ENCODE peak calls at places on chromosomes 1 and 21, in six cellular contexts. B, E, L, V, W and N are unnamed samples.

GRCh38 chr1:236083650-236084385 is 18.9 kb upstream of the NID1 start:
- DNase-seq in W (no peak), B (no peak), L (no peak), E (no peak), V (no peak), N (no peak)

GRCh38 chr1:241357366-241358305 is 631 bp upstream of the RGS7 start:
- DNase-seq in L (no peak), W (no peak), B (no peak), V (no peak), E (no peak), N (no peak)

GRCh38 chr1:2566106-2567045 is 10.2 kb downstream of the TNFRSF14 start:
- DNase-seq in V (no peak), L (no peak), B (no peak), E (no peak), W (no peak), N (no peak)

GRCh38 chr1:67724928-67725560 is 40.0 kb downstream of the GADD45A start:
- DNase-seq in L (no peak), B (peak; percentile 63), E (peak; percentile 52), W (no peak), V (no peak), N (peak; percentile 53)

GRCh38 chr1:9482403-9482802 is 56.9 kb upstream of the SLC25A33 start:
- DNase-seq in E (no peak), W (no peak), V (no peak), L (no peak), B (no peak), N (no peak)

GRCh38 chr1:32470991-32471694 is 6.3 kb downstream of the ZBTB8B start:
- DNase-seq in V (peak; percentile 69), B (no peak), W (no peak), E (no peak), L (no peak), N (no peak)

GRCh38 chr1:54994355-54994990 is 4.3 kb upstream of the BSND start:
- DNase-seq in V (no peak), L (no peak), W (no peak), B (no peak), E (no peak), N (no peak)

GRCh38 chr1:53740621-53741105 is 1.7 kb upstream of the GLIS1 start:
- DNase-seq in E (no peak), W (no peak), B (peak; percentile 74), L (no peak), V (no peak), N (no peak)

GRCh38 chr1:35768350-35769187 is 1.2 kb downstream of the CLSPN start:
- DNase-seq in L (no peak), W (no peak), V (no peak), B (no peak), E (no peak), N (no peak)

GRCh38 chr21:41601573-41602371 is 93.8 kb upstream of the TMPRSS2 start:
- DNase-seq in V (no peak), W (no peak), B (no peak), E (peak; percentile 33), L (no peak), N (no peak)

GRCh38 chr1:3668585-3669300 is 16.4 kb downstream of the TP73 start:
- DNase-seq in B (peak; percentile 82), W (no peak), V (peak; percentile 74), E (peak; percentile 94), L (no peak), N (peak; percentile 23)

GRCh38 chr1:60244906-60245305 is 171.3 kb upstream of the C1orf87 start:
- DNase-seq in B (no peak), W (no peak), L (no peak), V (no peak), E (no peak), N (no peak)

GRCh38 chr1:111990026-111990877 is 784 bp upstream of the KCND3 start:
- DNase-seq in W (no peak), V (no peak), L (no peak), B (no peak), E (peak; percentile 27), N (no peak)

GRCh38 chr1:161324020-161324419 is 9.8 kb downstream of the SDHC start:
- DNase-seq in W (no peak), V (no peak), L (no peak), E (no peak), B (no peak), N (no peak)

GRCh38 chr21:36860736-36861594 is 105.5 kb downstream of the HLCS start:
- DNase-seq in L (no peak), W (no peak), B (peak; percentile 72), E (no peak), V (peak; percentile 28), N (no peak)

GRCh38 chr21:45104560-45104959 is 30.2 kb downstream of the ADARB1 start:
- DNase-seq in B (no peak), W (no peak), L (no peak), V (no peak), E (peak; percentile 78), N (no peak)

GRCh38 chr21:15241997-15242767 is 177.4 kb upstream of the NRIP1 start:
- DNase-seq in W (no peak), L (no peak), V (no peak), B (no peak), E (no peak), N (no peak)

GRCh38 chr1:43961692-43962091 is 8.1 kb upstream of the DPH2 start:
- DNase-seq in E (no peak), L (no peak), V (no peak), W (no peak), B (no peak), N (no peak)

GRCh38 chr1:3247521-3248031 is 178.6 kb downstream of the PRDM16 start:
- DNase-seq in L (no peak), V (no peak), W (no peak), E (no peak), B (no peak), N (no peak)

GRCh38 chr1:157077394-157077793 is 22.2 kb downstream of the ETV3L start:
- DNase-seq in L (no peak), W (no peak), B (no peak), E (no peak), V (no peak), N (no peak)

GRCh38 chr1:172180886-172181285 is 239.6 kb upstream of the C1orf105 start:
- DNase-seq in B (no peak), E (peak; percentile 42), W (peak; percentile 55), V (no peak), L (no peak), N (peak; percentile 16)

GRCh38 chr1:182120411-182121258 is 59.1 kb upstream of the ZNF648 start:
- DNase-seq in V (no peak), L (peak; percentile 62), E (peak; percentile 84), B (peak; percentile 91), W (peak; percentile 81), N (peak; percentile 53)

GRCh38 chr1:31425301-31426081 is 12.5 kb downstream of the SERINC2 start:
- DNase-seq in B (no peak), V (no peak), E (no peak), L (no peak), W (no peak), N (no peak)

GRCh38 chr1:32963746-32964460 is 706 bp downstream of the RNF19B start:
- DNase-seq in E (peak; percentile 54), B (no peak), V (peak; percentile 86), L (peak; percentile 59), W (peak; percentile 50), N (no peak)

GRCh38 chr1:245717611-245718010 is 562.8 kb downstream of the KIF26B start:
- DNase-seq in W (no peak), B (no peak), V (no peak), E (no peak), L (no peak), N (no peak)

GRCh38 chr1:8004113-8004802 is 21.9 kb downstream of the ERRFI1 start:
- DNase-seq in L (no peak), E (no peak), V (no peak), W (no peak), B (no peak), N (peak; percentile 44)

GRCh38 chr1:94736073-94736472 is 84.1 kb upstream of the SLC44A3 start:
- DNase-seq in V (no peak), B (no peak), L (no peak), E (no peak), W (no peak), N (no peak)

GRCh38 chr1:46263146-46263545 is 15.6 kb downstream of the RAD54L start:
- DNase-seq in V (no peak), W (no peak), L (no peak), E (no peak), B (no peak), N (no peak)

GRCh38 chr1:50105430-50105829 is 3.3 kb upstream of the ELAVL4 start:
- DNase-seq in W (no peak), B (no peak), L (no peak), E (no peak), V (peak; percentile 15), N (no peak)

GRCh38 chr1:205294914-205295310 is 26.6 kb downstream of the NUAK2 start:
- DNase-seq in W (no peak), V (no peak), B (no peak), E (no peak), L (no peak), N (no peak)
- H3K27ac ChIP-seq in W (peak overlapping the region; percentile 51), V (no peak overlapping the region), B (peak overlapping the region; percentile 86), E (no peak overlapping the region), L (peak overlapping the region; percentile 98), N (peak overlapping the region; percentile 49)

GRCh38 chr1:76068953-76069561 is 5.5 kb upstream of the ST6GALNAC3 start:
- DNase-seq in W (no peak), E (no peak), L (no peak), B (no peak), V (no peak), N (no peak)
- TF ChIP-seq EP300 in W (no peak), E (no peak), L (no peak), B (no peak), V (no peak), N (no peak)

DNA sequence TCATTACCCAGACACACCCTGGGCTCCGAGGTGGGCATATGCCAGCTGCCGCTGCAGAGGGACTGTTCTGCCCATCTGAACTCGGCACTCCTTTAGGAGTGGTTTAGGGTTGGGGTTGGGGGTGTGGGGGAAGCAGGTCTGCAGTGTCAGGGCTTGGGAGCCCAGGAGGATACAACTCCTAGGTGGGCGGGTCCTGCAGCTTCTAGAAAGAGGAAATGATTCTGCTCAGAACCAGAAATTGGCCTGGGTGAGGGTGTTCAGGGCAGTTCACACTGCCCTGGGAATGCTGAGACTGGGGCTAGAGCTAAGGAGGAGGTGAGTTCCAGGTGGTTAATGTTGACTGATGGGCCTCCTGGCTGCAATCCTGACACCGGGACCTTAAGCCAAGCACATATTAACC is 4.7 kb upstream of the SLC26A9 start:
- DNase-seq in L (no peak), E (no peak), V (no peak), B (no peak), W (no peak), N (no peak)
- H3K4me1 ChIP-seq in L (peaks cover 6% of the 10 kb centered on the region), E (peaks cover 42% of the 10 kb centered on the region), V (peaks cover 7% of the 10 kb centered on the region), B (peaks cover 12% of the 10 kb centered on the region), W (no peaks in the 10 kb centered on the region), N (no peaks in the 10 kb centered on the region)

DNA sequence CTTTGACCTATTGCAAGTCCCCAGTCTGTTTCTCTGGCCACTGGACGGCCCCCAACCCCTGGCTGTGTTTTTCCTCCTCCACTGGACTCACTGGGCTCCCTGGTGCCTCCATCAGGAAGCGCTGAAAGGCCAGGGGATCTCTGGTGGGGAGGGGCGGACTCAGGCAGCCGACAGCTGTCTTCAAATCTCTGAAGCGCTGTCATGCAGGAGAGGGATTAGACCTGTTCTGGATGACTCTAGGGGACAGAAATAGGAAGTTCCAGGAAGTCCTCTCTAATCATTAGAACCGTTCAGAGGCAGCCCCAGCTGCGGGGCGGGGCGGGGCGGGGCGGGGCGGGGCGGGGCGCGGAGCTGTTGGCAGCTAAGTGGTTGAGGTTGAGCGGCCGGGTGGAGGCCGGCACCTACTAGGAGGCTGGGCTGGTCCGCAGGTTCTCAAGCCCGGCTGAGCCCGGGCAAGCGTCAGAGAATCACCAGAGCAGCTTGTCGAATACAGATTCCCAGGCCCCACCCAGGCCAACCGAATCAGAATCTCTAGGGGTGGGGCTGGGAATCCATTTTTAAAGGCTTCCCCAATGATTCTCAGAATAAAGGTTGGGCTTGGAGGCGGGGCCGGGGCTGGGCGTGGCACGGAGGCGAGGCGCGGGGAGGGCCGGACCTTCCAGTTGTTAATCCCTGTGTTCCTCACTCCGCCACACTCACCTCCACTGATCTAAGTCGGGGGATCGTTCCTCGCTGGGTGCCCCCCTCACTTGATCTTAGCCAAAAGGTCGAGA is 11.4 kb upstream of the PHLDA3 start:
- DNase-seq in B (peak; percentile 71), V (peak; percentile 93), W (peak; percentile 69), L (peak; percentile 94), E (peak; percentile 84), N (peak; percentile 71)
- H3K27ac ChIP-seq in B (no peak overlapping the region), V (peak overlapping the region; percentile 44), W (no peak overlapping the region), L (peak overlapping the region; percentile 77), E (peak overlapping the region; percentile 52), N (peak overlapping the region; percentile 69)